ENCODE peak calls at places on chromosomes 1 and 21, in eight cellular contexts. W, Q, A, R, X, I, T and N are unnamed samples.

GRCh38 chr1:167262820-167263219 is 42.1 kb downstream of the POU2F1 start:
- DNase-seq in I (no peak), T (no peak), R (no peak), A (no peak), Q (no peak), X (no peak), W (no peak), N (no peak)

GRCh38 chr1:9317591-9318331 is 25.1 kb downstream of the SPSB1 start:
- DNase-seq in X (peak; percentile 74), T (no peak), Q (peak; percentile 78), R (no peak), W (no peak), I (no peak), A (peak; percentile 33), N (no peak)

GRCh38 chr1:56357931-56358783 is 221.2 kb downstream of the PLPP3 start:
- DNase-seq in A (no peak), I (no peak), T (no peak), X (no peak), Q (no peak), W (no peak), R (no peak), N (no peak)

GRCh38 chr21:14995695-14996490 is 68.9 kb downstream of the NRIP1 start:
- DNase-seq in W (no peak), I (no peak), Q (peak; percentile 37), X (peak; percentile 63), R (no peak), A (no peak), T (peak; percentile 43), N (no peak)

GRCh38 chr1:218658899-218659298 is 313.8 kb downstream of the TGFB2 start:
- DNase-seq in W (no peak), I (no peak), Q (no peak), A (no peak), T (no peak), X (peak; percentile 87), R (no peak), N (no peak)

GRCh38 chr1:211650922-211651303 is 24.5 kb downstream of the NEK2 start:
- DNase-seq in R (no peak), T (no peak), X (no peak), A (no peak), Q (no peak), W (no peak), I (no peak), N (peak; percentile 27)

GRCh38 chr1:228459091-228459993 is 27.8 kb upstream of the RNF187 start:
- DNase-seq in X (peak; percentile 85), I (peak; percentile 87), Q (peak; percentile 44), W (peak; percentile 52), A (peak; percentile 37), R (peak; percentile 58), T (peak; percentile 60), N (peak; percentile 77)

GRCh38 chr1:5828322-5828935 is 163.8 kb downstream of the NPHP4 start:
- DNase-seq in R (no peak), X (no peak), T (no peak), I (peak; percentile 13), W (no peak), Q (no peak), A (no peak), N (no peak)

GRCh38 chr1:247367786-247368342 is 36.2 kb upstream of the ZNF496 start:
- DNase-seq in Q (no peak), W (no peak), T (no peak), I (no peak), X (peak; percentile 73), A (no peak), R (no peak), N (no peak)

GRCh38 chr1:53657256-53657805 is 81.6 kb downstream of the GLIS1 start:
- DNase-seq in Q (no peak), W (no peak), R (no peak), X (no peak), T (no peak), I (no peak), A (no peak), N (no peak)

GRCh38 chr1:67735220-67735619 is 50.2 kb downstream of the GADD45A start:
- DNase-seq in A (no peak), X (no peak), R (no peak), I (no peak), Q (no peak), T (no peak), W (no peak), N (no peak)

GRCh38 chr1:100443739-100444571 is 91.6 kb downstream of the CDC14A start:
- DNase-seq in W (no peak), T (no peak), Q (no peak), A (no peak), I (no peak), R (no peak), X (peak; percentile 86), N (no peak)

GRCh38 chr1:7956218-7957032 is 5.1 kb upstream of the PARK7 start:
- DNase-seq in X (peak; percentile 91), I (no peak), R (no peak), A (no peak), T (no peak), Q (no peak), W (no peak), N (no peak)

GRCh38 chr1:213997772-213998107 is 10.0 kb downstream of the PROX1 start:
- DNase-seq in I (no peak), A (no peak), W (no peak), Q (peak; percentile 37), R (no peak), T (no peak), X (no peak), N (no peak)

GRCh38 chr21:34910396-34910795 is 138.7 kb downstream of the RUNX1 start:
- DNase-seq in Q (no peak), A (no peak), X (no peak), R (no peak), I (no peak), T (no peak), W (no peak), N (peak; percentile 76)

GRCh38 chr1:193312432-193312831 is 126.0 kb upstream of the B3GALT2 start:
- DNase-seq in Q (no peak), T (no peak), R (no peak), W (no peak), I (no peak), A (no peak), X (no peak), N (no peak)

GRCh38 chr21:24375201-24375600 is 1232.1 kb downstream of the MRPL39 start:
- DNase-seq in X (no peak), W (no peak), I (no peak), Q (no peak), A (no peak), T (no peak), R (no peak), N (peak; percentile 37)

GRCh38 chr1:232634086-232634485 is 4.2 kb upstream of the SIPA1L2 start:
- DNase-seq in I (peak; percentile 68), W (no peak), A (peak; percentile 31), R (no peak), Q (no peak), T (peak; percentile 48), X (no peak), N (peak; percentile 85)

GRCh38 chr1:182392045-182393028 is 747 bp upstream of the GLUL start:
- DNase-seq in I (peak; percentile 87), A (peak; percentile 39), X (peak; percentile 9), R (peak; percentile 74), Q (no peak), T (peak; percentile 78), W (peak; percentile 4), N (peak; percentile 83)

GRCh38 chr1:161499099-161500078 is 5.9 kb upstream of the FCGR2A start:
- DNase-seq in A (no peak), W (no peak), X (no peak), R (no peak), I (no peak), T (no peak), Q (no peak), N (no peak)

GRCh38 chr1:31381394-31382287 is 8.8 kb upstream of the FABP3 start:
- DNase-seq in A (no peak), W (no peak), Q (no peak), R (peak; percentile 28), I (peak; percentile 73), T (peak; percentile 85), X (no peak), N (no peak)

GRCh38 chr1:4394366-4394765 is 260.0 kb upstream of the AJAP1 start:
- DNase-seq in X (no peak), I (no peak), A (no peak), Q (no peak), T (no peak), R (no peak), W (no peak), N (no peak)

GRCh38 chr1:4397196-4397595 is 257.2 kb upstream of the AJAP1 start:
- DNase-seq in T (no peak), I (no peak), X (no peak), W (no peak), R (no peak), Q (no peak), A (no peak), N (no peak)

GRCh38 chr1:4395158-4395557 is 259.3 kb upstream of the AJAP1 start:
- DNase-seq in X (no peak), Q (no peak), R (no peak), I (no peak), W (no peak), T (no peak), A (no peak), N (no peak)

GRCh38 chr1:4396571-4396970 is 257.8 kb upstream of the AJAP1 start:
- DNase-seq in T (no peak), R (no peak), Q (no peak), W (no peak), X (no peak), A (no peak), I (no peak), N (no peak)

GRCh38 chr1:4395676-4396075 is 258.7 kb upstream of the AJAP1 start:
- DNase-seq in R (no peak), Q (no peak), T (no peak), X (no peak), A (no peak), W (no peak), I (no peak), N (no peak)
- H3K9me3 ChIP-seq in R (peaks cover 19% of the 10 kb centered on the region), Q (no peaks in the 10 kb centered on the region), T (peaks cover 24% of the 10 kb centered on the region), X (peaks cover 33% of the 10 kb centered on the region), A (no peaks in the 10 kb centered on the region), W (no peaks in the 10 kb centered on the region), I (no peaks in the 10 kb centered on the region), N (peaks cover 11% of the 10 kb centered on the region)

DNA sequence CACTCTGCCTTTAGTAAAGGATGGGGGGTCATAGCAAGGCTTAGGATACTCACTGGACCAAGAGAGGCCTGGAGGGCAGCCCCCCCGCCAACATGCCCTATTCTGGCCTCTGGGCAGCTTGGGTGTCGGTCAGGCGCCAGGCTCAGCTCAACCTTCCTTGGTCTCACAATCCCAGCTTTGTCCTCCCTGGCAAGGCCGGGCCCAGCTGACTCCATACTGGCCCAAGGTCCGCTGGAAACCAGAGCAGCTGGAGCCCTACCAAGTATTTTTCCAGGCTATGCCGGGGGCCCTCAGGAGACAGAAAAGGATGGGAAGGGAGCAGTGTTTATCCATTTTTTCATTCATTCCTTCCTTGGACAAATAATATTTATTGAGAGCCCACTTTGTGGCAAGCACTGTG is 6.2 kb downstream of the FBXO2 start:
- DNase-seq in T (peak; percentile 60), I (peak; percentile 83), A (peak; percentile 43), W (no peak), Q (no peak), R (peak; percentile 41), X (no peak), N (no peak)
- H3K4me1 ChIP-seq in T (peaks cover 26% of the 10 kb centered on the region), I (peaks cover 2% of the 10 kb centered on the region), A (peaks cover 30% of the 10 kb centered on the region), W (peaks cover 20% of the 10 kb centered on the region), Q (no peaks in the 10 kb centered on the region), R (peaks cover 8% of the 10 kb centered on the region), X (no peaks in the 10 kb centered on the region), N (peaks cover 22% of the 10 kb centered on the region)

GRCh38 chr1:156767879-156768608 is 709 bp downstream of the PRCC start:
- DNase-seq in R (peak; percentile 45), X (no peak), W (no peak), T (peak; percentile 67), I (peak; percentile 82), Q (peak; percentile 69), A (peak; percentile 27), N (peak; percentile 79)
- H3K4me3 ChIP-seq in R (peak overlapping the region; percentile 83), X (peak overlapping the region; percentile 71), W (peak overlapping the region; percentile 88), T (peak overlapping the region; percentile 92), I (peak overlapping the region; percentile 96), Q (peak overlapping the region; percentile 85), A (peak overlapping the region; percentile 75), N (peak overlapping the region; percentile 88)

GRCh38 chr1:227351443-227351842 is 33.2 kb upstream of the CDC42BPA start:
- DNase-seq in W (no peak), X (peak; percentile 40), Q (no peak), A (no peak), I (no peak), T (no peak), R (no peak), N (no peak)
- H3K9me3 ChIP-seq in W (no peaks in the 10 kb centered on the region), X (no peaks in the 10 kb centered on the region), Q (no peaks in the 10 kb centered on the region), A (no peaks in the 10 kb centered on the region), I (no peaks in the 10 kb centered on the region), T (no peaks in the 10 kb centered on the region), R (no peaks in the 10 kb centered on the region), N (no peaks in the 10 kb centered on the region)